ENCODE peak calls at places on chromosomes 3 and 15, in four cellular contexts. D is activated B cell treated with CpG ODN at 0.5 μM for 24 hours, F is fibroblast of mammary gland, X is AG09309. B is an unnamed sample.

GRCh38 chr3:47523310-47524073 is 10.0 kb upstream of the ELP6 start:
- DNase-seq in D (no peak), F (no peak), X (no peak), B (no peak)

GRCh38 chr3:112306825-112307224 is 12.8 kb upstream of the SLC9C1 start:
- DNase-seq in F (no peak), D (no peak), X (no peak), B (no peak)

GRCh38 chr15:67049351-67050044 is 15.9 kb upstream of the SMAD3 start:
- DNase-seq in F (peak), D (no peak), X (peak), B (no peak)

GRCh38 chr3:45754461-45754860 is 41.9 kb downstream of the SLC6A20 start:
- DNase-seq in X (no peak), D (no peak), F (no peak), B (no peak)

GRCh38 chr3:6799264-6799915 is 61.5 kb upstream of the GRM7 start:
- DNase-seq in X (no peak), D (no peak), F (peak), B (no peak)

GRCh38 chr3:12679468-12679867 is 15.6 kb upstream of the RAF1 start:
- DNase-seq in X (no peak), D (no peak), F (peak), B (no peak)

GRCh38 chr3:94394885-94395284 is 332.0 kb downstream of the NSUN3 start:
- DNase-seq in X (no peak), F (no peak), D (no peak), B (no peak)

GRCh38 chr3:69410301-69410700 is 24.4 kb upstream of the FRMD4B start:
- DNase-seq in D (no peak), X (peak), F (peak), B (peak)

GRCh38 chr15:80779658-80780415 is 667 bp downstream of the CEMIP start:
- DNase-seq in F (peak), X (no peak), D (no peak), B (no peak)

GRCh38 chr3:183328823-183329222 is 75.8 kb downstream of the B3GNT5 start:
- DNase-seq in X (no peak), F (peak), D (no peak), B (no peak)

GRCh38 chr15:87680200-87680599 is 576.3 kb downstream of the NTRK3 start:
- DNase-seq in X (no peak), F (no peak), D (no peak), B (no peak)

GRCh38 chr3:134008630-134009156 is 21.0 kb downstream of the SLCO2A1 start:
- DNase-seq in F (peak), X (peak), D (no peak), B (no peak)

GRCh38 chr3:171815977-171816595 is 5.8 kb upstream of the PLD1 start:
- DNase-seq in D (no peak), X (no peak), F (peak), B (no peak)

GRCh38 chr3:180700941-180701340 is 21.7 kb upstream of the CCDC39 start:
- DNase-seq in D (no peak), F (peak), X (no peak), B (no peak)

GRCh38 chr3:10192953-10193691 is 28.4 kb downstream of the IRAK2 start:
- DNase-seq in X (peak), F (peak), D (peak), B (peak)

DNA sequence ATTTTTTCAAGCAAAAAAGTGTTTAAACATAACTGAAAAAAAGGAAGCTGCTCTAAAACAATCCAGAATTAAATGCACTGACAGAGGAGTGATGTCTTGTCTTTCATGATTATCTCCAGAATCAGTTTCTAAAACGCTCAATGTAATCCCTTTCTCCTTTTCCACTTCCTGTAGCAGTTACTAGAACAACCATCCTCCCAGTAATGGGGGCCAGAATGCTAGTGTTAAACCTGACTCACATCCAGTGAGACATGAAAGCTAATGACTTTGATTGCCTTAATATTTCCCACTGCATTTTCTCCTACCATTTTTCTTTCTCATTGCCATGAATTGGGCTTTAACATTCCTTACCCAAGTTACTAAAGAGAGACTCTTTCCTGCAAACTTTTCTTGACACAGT is 341.3 kb downstream of the NAALADL2 start:
- DNase-seq in X (no peak), D (no peak), F (peak), B (no peak)
- TF ChIP-seq CTCF in X (no peak), D (no peak), F (no peak), B (no peak)

GRCh38 chr3:113557374-113557773 is 25.0 kb downstream of the SIDT1 start:
- DNase-seq in D (no peak), X (no peak), F (peak), B (no peak)
- TF ChIP-seq CTCF in D (no peak), X (no peak), F (peak), B (no peak)

DNA sequence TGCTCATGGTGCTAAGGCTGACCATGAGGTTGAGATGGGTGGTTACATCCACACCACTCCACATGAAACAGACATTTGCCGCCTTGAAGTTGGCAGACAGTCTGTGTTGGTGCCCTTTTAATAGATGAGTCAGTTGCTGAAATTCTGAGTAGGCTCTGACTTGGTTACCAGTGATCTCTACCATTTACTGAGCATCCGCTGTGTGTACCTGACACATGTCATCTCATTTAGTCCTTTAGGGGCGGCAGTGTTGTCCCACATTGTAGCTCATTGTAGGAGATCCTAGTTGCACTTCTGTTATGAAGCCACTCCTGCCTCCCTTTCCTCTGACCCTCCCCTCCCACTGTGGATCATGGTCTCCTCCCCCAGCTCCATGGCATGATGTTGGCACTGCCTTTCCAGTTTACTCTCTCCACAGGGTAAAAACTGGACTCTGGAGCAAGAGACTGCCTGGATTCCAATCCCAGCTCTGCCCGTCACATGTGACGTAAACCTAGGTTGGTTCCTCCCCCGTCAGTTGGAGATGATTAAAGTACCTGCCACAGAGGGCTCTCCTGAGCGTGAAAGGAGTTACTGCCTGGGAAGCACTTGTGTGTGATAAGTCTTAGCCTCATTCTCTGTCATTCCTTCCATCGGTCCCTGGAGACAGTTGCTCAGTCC is 21.6 kb downstream of the SLCO3A1 start:
- DNase-seq in X (no peak), D (no peak), F (no peak), B (no peak)
- TF ChIP-seq CTCF in X (no peak), D (no peak), F (no peak), B (no peak)

DNA sequence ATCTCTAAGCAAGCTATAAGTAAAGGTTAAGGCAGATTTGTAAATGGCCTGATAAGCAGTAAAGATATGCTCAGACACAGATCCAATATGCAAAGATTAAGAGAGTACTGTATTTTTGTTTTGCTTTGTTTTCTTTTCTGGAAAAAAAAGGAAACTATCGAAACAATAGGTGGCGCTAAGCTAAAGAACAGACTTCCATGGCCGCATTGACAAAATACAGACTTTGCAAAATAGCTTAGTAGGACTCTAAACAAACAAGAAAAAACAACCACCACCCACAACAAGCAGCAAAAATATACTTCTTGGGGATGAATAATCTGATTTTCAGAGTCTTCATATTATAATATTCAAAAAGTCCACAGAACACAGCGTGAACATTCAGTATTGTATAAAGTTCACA is 758.4 kb upstream of the ROBO1 start:
- DNase-seq in D (no peak), F (no peak), X (no peak), B (no peak)
- TF ChIP-seq CTCF in D (no peak), F (no peak), X (no peak), B (no peak)

DNA sequence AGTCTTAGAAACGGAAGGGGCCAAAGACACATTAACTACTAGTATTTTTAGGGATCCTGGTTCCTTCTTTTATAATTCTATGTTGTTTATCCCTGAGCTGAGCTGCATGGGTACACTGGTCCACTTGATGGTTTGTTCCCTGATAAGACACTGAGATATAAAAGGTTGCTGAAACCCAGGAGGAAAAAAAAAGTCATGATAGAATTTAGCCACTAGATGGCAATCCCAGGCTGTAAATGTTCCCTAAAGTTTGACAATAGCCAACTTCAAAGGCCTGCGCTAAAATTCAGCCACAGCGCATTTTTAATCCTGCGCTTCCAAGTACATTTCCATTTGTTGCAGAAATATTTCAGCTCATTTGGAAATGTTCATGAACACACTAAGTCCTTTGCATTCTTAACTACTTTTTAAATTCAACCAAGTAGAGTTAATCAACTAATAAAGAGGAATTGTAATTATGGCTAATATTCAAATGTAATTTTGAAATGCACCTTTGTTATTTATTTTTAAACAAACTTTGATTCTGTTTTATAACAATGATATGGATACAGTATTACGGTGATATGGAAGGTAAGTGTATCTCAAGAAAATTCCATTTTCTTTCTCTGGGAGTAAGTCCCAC is 249.3 kb upstream of the FEZF2 start:
- DNase-seq in X (no peak), D (no peak), F (peak), B (no peak)
- TF ChIP-seq CTCF in X (peak), D (no peak), F (peak), B (no peak)

DNA sequence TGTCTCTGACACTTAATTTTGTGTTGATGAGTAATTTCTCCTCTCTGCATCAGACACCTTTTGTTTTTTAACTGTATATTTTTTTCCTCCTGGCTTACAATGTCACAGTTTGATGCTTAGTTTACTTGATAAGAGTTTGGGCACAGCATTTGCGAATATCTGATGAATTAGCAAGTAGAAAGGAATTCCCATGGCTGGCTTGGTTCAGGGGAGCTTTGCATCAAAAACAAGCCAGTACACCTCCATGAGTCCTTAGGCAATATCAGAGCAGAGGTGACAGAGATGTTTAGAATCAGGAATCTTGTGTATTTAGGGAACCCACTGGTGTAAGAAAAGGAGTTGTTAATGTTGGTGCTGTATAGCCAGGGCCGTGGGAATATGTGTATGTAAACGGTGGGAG is 9.3 kb downstream of the ARHGEF26 start:
- DNase-seq in D (no peak), F (no peak), X (no peak), B (no peak)
- TF ChIP-seq CTCF in D (no peak), F (no peak), X (no peak), B (no peak)

GRCh38 chr3:184371570-184372018 is 6.4 kb downstream of the THPO start:
- DNase-seq in X (peak), F (peak), D (no peak), B (no peak)

GRCh38 chr3:184368804-184369183 is 7.3 kb downstream of the POLR2H start:
- DNase-seq in D (no peak), X (peak), F (peak), B (no peak)

GRCh38 chr3:184372296-184372821 is 5.6 kb downstream of the THPO start:
- DNase-seq in D (no peak), X (no peak), F (no peak), B (no peak)

GRCh38 chr3:184366619-184367321 is 5.3 kb downstream of the POLR2H start:
- DNase-seq in D (no peak), X (peak), F (peak), B (no peak)

DNA sequence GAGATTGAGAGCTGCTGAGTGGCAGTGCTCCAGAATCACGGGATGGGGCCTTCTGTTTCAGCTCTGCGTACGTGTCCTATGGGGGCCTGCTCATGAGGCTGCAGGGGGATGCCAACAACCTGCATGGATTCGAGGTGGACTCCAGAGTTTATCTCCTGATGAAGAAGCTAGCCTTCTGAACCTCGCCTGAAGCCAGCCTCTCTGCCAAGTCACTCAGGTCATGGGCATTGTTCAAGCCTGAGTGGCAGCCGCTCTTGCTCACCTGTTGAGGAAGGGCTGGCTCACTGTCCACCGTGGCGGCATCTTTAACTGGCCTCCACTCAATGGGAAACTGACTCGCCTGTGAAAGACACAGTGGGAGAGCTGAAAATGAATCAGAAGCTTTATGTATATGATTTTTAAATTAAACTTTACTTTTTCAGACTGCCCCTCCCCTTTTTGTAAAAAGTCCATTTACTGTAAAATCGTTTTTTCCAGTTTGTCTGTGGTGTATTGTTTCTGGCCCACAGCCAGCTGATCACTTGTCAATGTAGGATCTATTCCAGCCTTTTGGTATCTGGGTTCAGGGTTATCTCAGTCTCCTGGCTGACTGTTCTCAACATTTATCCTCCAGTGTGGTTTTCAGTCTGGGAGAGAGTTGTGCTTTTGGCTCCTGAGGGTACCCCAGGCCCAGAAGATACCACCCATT is 6.8 kb downstream of the POLR2H start:
- DNase-seq in D (no peak), F (no peak), X (no peak), B (no peak)
- TF ChIP-seq CTCF in D (no peak), F (no peak), X (no peak), B (no peak)

GRCh38 chr15:82052751-82053150 is 6.9 kb upstream of the MEX3B start:
- DNase-seq in D (no peak), F (no peak), X (no peak), B (no peak)
- TF ChIP-seq CTCF in D (no peak), F (no peak), X (no peak), B (no peak)